ENCODE peak calls at places on chromosomes 1 and 21, in four cellular contexts. O is IMR-90, J is fibroblast of mammary gland, V is fibroblast of pulmonary artery. B is an unnamed sample.

GRCh38 chr21:42674351-42674940 is 21.0 kb downstream of the PDE9A start:
- DNase-seq in V (peak), J (peak), O (no peak), B (no peak)

GRCh38 chr1:172960019-172960418 is 90.7 kb downstream of the TNFSF18 start:
- DNase-seq in J (no peak), O (peak), V (no peak), B (no peak)

GRCh38 chr1:145992502-145992936 is 3.9 kb downstream of the TXNIP start:
- DNase-seq in O (no peak), J (no peak), V (no peak), B (no peak)

GRCh38 chr1:206513312-206514111 is 6.2 kb downstream of the RASSF5 start:
- DNase-seq in J (peak), O (peak), V (peak), B (no peak)

GRCh38 chr1:160243767-160244166 is 18.6 kb downstream of the DCAF8 start:
- DNase-seq in J (no peak), V (no peak), O (no peak), B (no peak)

GRCh38 chr21:17585875-17586450 is 26.7 kb downstream of the BTG3 start:
- DNase-seq in J (peak), O (peak), V (peak), B (no peak)

GRCh38 chr1:76666499-76666898 is 200.8 kb upstream of the ST6GALNAC5 start:
- DNase-seq in V (no peak), J (no peak), O (no peak), B (no peak)

GRCh38 chr1:47868348-47868676 is 128.9 kb downstream of the TRABD2B start:
- DNase-seq in O (no peak), V (no peak), J (no peak), B (no peak)

GRCh38 chr21:33207471-33208149 is 22.1 kb upstream of the IFNAR2 start:
- DNase-seq in O (no peak), J (no peak), V (no peak), B (no peak)

GRCh38 chr1:36411674-36412648 is 14.3 kb upstream of the LSM10 start:
- DNase-seq in O (peak), J (peak), V (peak), B (no peak)

GRCh38 chr1:96360036-96360795 is 361.4 kb upstream of the PTBP2 start:
- DNase-seq in J (peak), V (no peak), O (peak), B (no peak)

GRCh38 chr1:57018119-57018518 is 52.3 kb upstream of the C8B start:
- DNase-seq in J (no peak), O (no peak), V (no peak), B (no peak)
- TF ChIP-seq CTCF in J (no peak), O (no peak), V (no peak), B (no peak)

DNA sequence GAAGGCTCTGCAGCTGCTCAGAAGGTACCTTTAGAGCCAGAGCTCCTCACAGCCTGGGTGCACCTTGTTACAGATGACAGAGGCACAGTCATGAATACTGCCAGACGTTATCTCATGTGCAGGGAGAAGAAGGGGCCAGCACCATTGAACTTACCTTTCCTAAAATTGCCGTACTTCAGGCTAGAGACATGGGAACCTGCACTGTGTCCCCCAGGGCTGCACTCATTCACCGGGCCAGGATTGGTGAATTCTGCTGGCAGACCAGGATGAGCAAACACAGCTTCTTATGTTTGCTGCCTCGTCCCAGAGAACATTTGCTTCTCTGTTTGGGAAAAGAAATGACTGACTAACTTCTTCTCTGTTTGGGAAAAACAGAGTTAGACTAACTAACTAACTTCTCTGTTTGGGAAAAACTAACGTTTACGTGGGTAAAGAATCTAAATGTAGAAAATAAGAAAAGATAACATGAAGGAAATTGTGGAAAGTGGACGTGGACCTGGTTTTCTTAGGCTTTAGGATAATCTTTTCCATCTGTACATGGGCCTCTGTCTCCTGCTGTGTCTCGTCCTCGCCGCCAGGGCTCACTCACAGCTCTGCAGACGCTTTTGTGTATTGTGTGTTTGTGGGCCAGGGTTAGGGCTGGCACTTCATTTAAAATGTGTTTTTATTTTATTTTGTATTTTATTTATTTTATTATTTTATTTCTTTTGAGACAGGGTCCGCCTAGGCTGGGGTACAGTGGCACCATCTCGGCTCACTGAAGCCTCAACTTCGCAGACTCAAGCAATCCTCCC is 9.9 kb downstream of the OBSCN start:
- DNase-seq in O (no peak), V (no peak), J (no peak), B (no peak)
- TF ChIP-seq CTCF in O (no peak), V (no peak), J (no peak), B (no peak)

GRCh38 chr1:2429780-2430591 is 17.6 kb upstream of the PEX10 start:
- DNase-seq in O (no peak), V (no peak), J (no peak), B (no peak)
- TF ChIP-seq CTCF in O (peak), V (peak), J (peak), B (no peak)

GRCh38 chr1:44808063-44808937 is at the start of gene BTBD19:
- DNase-seq in V (peak), J (peak), O (peak), B (no peak)

GRCh38 chr1:44807364-44808062 is 362 bp upstream of the DYNLT4 start:
- DNase-seq in O (peak), V (peak), J (peak), B (peak)

GRCh38 chr1:44810101-44810761 is 1.9 kb downstream of the BTBD19 start:
- DNase-seq in V (no peak), J (no peak), O (no peak), B (no peak)

GRCh38 chr1:44811234-44811633 is 2.9 kb downstream of the BTBD19 start:
- DNase-seq in V (no peak), O (no peak), J (no peak), B (no peak)

DNA sequence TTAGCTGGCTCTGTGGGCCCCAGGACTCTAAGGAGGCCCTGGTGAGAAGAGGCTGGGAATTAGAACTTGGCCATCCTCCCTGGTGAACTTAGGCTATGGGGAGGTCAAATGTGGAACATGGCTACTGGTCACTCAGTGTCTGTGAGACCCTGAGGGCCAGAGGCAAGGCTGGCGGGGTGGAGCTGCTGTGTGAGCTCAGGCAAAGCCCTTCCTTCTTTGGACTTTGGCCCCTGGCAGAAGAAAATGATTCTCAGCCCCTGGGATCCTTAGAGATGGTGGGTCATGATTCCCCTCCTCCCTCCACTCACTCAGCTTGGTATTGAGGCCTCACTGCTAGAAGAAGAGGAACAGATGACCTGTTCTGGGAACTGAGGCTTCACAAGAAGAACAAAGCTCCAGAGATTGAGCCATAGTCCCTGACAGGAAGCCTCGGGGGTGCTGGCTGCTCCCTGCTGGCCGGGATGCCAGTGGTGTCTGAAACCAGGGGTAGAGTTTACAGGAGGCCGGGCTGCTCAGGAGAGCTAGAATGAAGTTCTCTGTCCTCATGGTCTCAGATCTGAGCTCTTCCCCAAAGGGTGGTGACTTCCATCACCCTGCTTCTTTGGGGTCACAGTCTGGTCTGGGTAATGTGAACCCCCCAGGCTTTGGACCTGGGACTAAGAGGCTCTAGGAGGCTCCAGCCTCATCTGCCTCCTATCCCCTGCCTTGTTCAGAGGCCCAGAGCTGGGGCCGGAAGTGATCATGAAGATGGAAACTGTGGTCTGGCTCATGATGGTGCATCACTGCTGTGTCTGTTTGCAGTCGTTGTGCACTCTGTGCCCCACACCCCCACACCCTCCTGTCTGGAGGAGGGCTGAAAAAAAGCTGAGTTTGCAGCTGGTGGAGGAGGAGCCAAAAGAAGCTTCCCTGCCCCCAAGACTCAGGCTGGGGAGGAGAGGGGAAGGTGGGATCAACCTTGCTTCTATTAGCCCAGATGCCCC is 905 bp downstream of the BTBD19 start:
- DNase-seq in O (peak), V (peak), J (peak), B (peak)
- TF ChIP-seq CTCF in O (peak), V (peak), J (peak), B (no peak)